ENCODE peak calls at places on chromosomes 6 and 20, in ten cellular contexts. I is cardiac muscle cell, O is AG10803, Q is A549, B is PC-9, M is cardiac fibroblast, J is esophagus squamous epithelium, D is IMR-90, K is fibroblast of the aortic adventitia, Y is epithelial cell of esophagus. F is an unnamed sample.
A peak's percentile ranks its signal among the peaks of the same experiment; 100 is the strongest.

GRCh38 chr6:161033667-161034066 is 42.1 kb downstream of the MAP3K4 start:
- DNase-seq in I (no peak), O (no peak), Q (no peak), B (no peak), M (no peak), J (no peak), D (no peak), K (peak; percentile 6), Y (peak; percentile 86), F (no peak)

GRCh38 chr6:150128425-150128824 is 14.4 kb upstream of the PPP1R14C start:
- DNase-seq in I (no peak), O (no peak), Q (no peak), B (no peak), M (no peak), J (no peak), D (no peak), K (no peak), Y (no peak), F (no peak)

GRCh38 chr20:17042122-17042521 is 184.7 kb upstream of the PCSK2 start:
- DNase-seq in I (no peak), O (no peak), Q (no peak), B (no peak), M (no peak), J (no peak), D (no peak), K (no peak), Y (no peak), F (no peak)

GRCh38 chr6:87623248-87623647 is 33.3 kb downstream of the ORC3 start:
- DNase-seq in I (peak; percentile 61), O (peak; percentile 22), Q (no peak), B (no peak), M (peak; percentile 67), J (no peak), D (peak; percentile 45), K (peak; percentile 37), Y (peak; percentile 18), F (peak; percentile 14)

GRCh38 chr6:33699131-33699530 is 12.4 kb downstream of the UQCC2 start:
- DNase-seq in I (no peak), O (no peak), Q (no peak), B (no peak), M (no peak), J (no peak), D (no peak), K (no peak), Y (peak; percentile 61), F (no peak)

GRCh38 chr6:143740213-143740612 is 62.4 kb downstream of the PHACTR2 start:
- DNase-seq in I (no peak), O (no peak), Q (no peak), B (no peak), M (no peak), J (no peak), D (no peak), K (no peak), Y (no peak), F (no peak)

GRCh38 chr6:85685713-85686112 is 43.0 kb upstream of the SYNCRIP start:
- DNase-seq in I (no peak), O (no peak), Q (no peak), B (no peak), M (no peak), J (no peak), D (no peak), K (no peak), Y (no peak), F (no peak)

GRCh38 chr6:44921787-44922186 is 406.3 kb upstream of the RUNX2 start:
- DNase-seq in I (no peak), O (no peak), Q (no peak), B (no peak), M (no peak), J (no peak), D (no peak), K (no peak), Y (peak; percentile 9), F (no peak)

GRCh38 chr6:34104186-34104585 is 41.7 kb downstream of the GRM4 start:
- DNase-seq in I (no peak), O (no peak), Q (no peak), B (no peak), M (no peak), J (no peak), D (no peak), K (no peak), Y (no peak), F (no peak)

GRCh38 chr6:83303426-83303825 is 110.3 kb downstream of the RWDD2A start:
- DNase-seq in I (no peak), O (no peak), Q (no peak), B (no peak), M (no peak), J (no peak), D (peak; percentile 36), K (no peak), Y (no peak), F (no peak)

GRCh38 chr6:108720798-108721197 is 127.4 kb upstream of the ARMC2 start:
- DNase-seq in I (no peak), O (no peak), Q (no peak), B (peak; percentile 13), M (no peak), J (no peak), D (no peak), K (no peak), Y (no peak), F (no peak)

GRCh38 chr6:36615018-36615761 is 21.0 kb downstream of the SRSF3 start:
- DNase-seq in I (peak; percentile 82), O (peak; percentile 73), Q (peak; percentile 60), B (peak; percentile 63), M (peak; percentile 80), J (no peak), D (peak; percentile 69), K (peak; percentile 81), Y (peak; percentile 74), F (no peak)

GRCh38 chr6:6724319-6725119 is 136.0 kb downstream of the LY86 start:
- DNase-seq in I (peak; percentile 90), O (peak; percentile 78), Q (peak; percentile 44), B (no peak), M (peak; percentile 86), J (no peak), D (peak; percentile 76), K (peak; percentile 85), Y (peak; percentile 72), F (no peak)

GRCh38 chr6:148343383-148343782 is 745 bp downstream of the SASH1 start:
- DNase-seq in I (peak; percentile 25), O (no peak), Q (no peak), B (peak; percentile 71), M (peak; percentile 32), J (no peak), D (no peak), K (no peak), Y (no peak), F (no peak)
- TF ChIP-seq CTCF in I (no peak), O (peak; percentile 35), Q (no peak), B (no peak), M (peak; percentile 20), J (peak; percentile 37), D (no peak), K (no peak), Y (peak; percentile 21), F (peak; percentile 15)

GRCh38 chr20:20368414-20369352 is 779 bp downstream of the INSM1 start:
- DNase-seq in I (no peak), O (no peak), Q (peak; percentile 16), B (no peak), M (no peak), J (no peak), D (no peak), K (no peak), Y (no peak), F (no peak)

GRCh38 chr20:20366551-20366895 is 1.4 kb upstream of the INSM1 start:
- DNase-seq in I (no peak), O (no peak), Q (no peak), B (no peak), M (no peak), J (no peak), D (no peak), K (no peak), Y (no peak), F (no peak)

GRCh38 chr20:20367681-20368413 is at the start of gene INSM1:
- DNase-seq in I (no peak), O (no peak), Q (no peak), B (no peak), M (no peak), J (no peak), D (no peak), K (no peak), Y (no peak), F (no peak)

GRCh38 chr20:20365593-20365992 is 2.3 kb upstream of the INSM1 start:
- DNase-seq in I (no peak), O (no peak), Q (no peak), B (no peak), M (no peak), J (no peak), D (no peak), K (no peak), Y (no peak), F (no peak)

GRCh38 chr20:20366896-20367680 is 816 bp upstream of the INSM1 start:
- DNase-seq in I (no peak), O (no peak), Q (peak; percentile 31), B (no peak), M (no peak), J (no peak), D (no peak), K (no peak), Y (no peak), F (no peak)
- H3K4me3 ChIP-seq in I (no peak overlapping the region), O (no peak overlapping the region), Q (peak overlapping the region; percentile 44), B (no peak overlapping the region), M (no peak overlapping the region), J (peak overlapping the region; percentile 18), D (no peak overlapping the region), K (no peak overlapping the region), Y (no peak overlapping the region), F (no peak overlapping the region)

GRCh38 chr6:41789390-41789724 is 1.9 kb downstream of the TOMM6 start:
- DNase-seq in I (no peak), O (no peak), Q (no peak), B (no peak), M (no peak), J (no peak), D (no peak), K (no peak), Y (no peak), F (no peak)
- TF ChIP-seq CTCF in I (no peak), O (no peak), Q (no peak), B (no peak), M (no peak), J (no peak), D (no peak), K (no peak), Y (no peak), F (no peak)

GRCh38 chr6:124961784-124962611 is at the start of gene RNF217:
- DNase-seq in I (peak; percentile 83), O (peak; percentile 77), Q (peak; percentile 68), B (peak; percentile 51), M (peak; percentile 89), J (no peak), D (peak; percentile 76), K (peak; percentile 83), Y (peak; percentile 59), F (no peak)

GRCh38 chr6:124961468-124961783 is 811 bp upstream of the RNF217 start:
- DNase-seq in I (no peak), O (no peak), Q (no peak), B (no peak), M (no peak), J (no peak), D (no peak), K (no peak), Y (no peak), F (no peak)

GRCh38 chr6:124962617-124963415 is 579 bp downstream of the RNF217 start:
- DNase-seq in I (peak; percentile 50), O (peak; percentile 46), Q (peak; percentile 41), B (no peak), M (peak; percentile 55), J (no peak), D (peak; percentile 35), K (peak; percentile 34), Y (peak; percentile 55), F (no peak)

GRCh38 chr6:124958759-124959354 is 3.4 kb upstream of the RNF217 start:
- DNase-seq in I (peak; percentile 41), O (peak; percentile 45), Q (no peak), B (no peak), M (peak; percentile 33), J (no peak), D (peak; percentile 52), K (no peak), Y (peak; percentile 63), F (no peak)

GRCh38 chr6:124960757-124961467 is 1.3 kb upstream of the RNF217 start:
- DNase-seq in I (no peak), O (peak; percentile 20), Q (no peak), B (no peak), M (peak; percentile 36), J (no peak), D (no peak), K (peak; percentile 37), Y (peak; percentile 23), F (no peak)
- H3K4me3 ChIP-seq in I (peak overlapping the region; percentile 60), O (peak overlapping the region; percentile 74), Q (peak overlapping the region; percentile 82), B (peak overlapping the region; percentile 79), M (peak overlapping the region; percentile 82), J (peak overlapping the region; percentile 70), D (peak overlapping the region; percentile 83), K (peak overlapping the region; percentile 87), Y (peak overlapping the region; percentile 80), F (peak overlapping the region; percentile 81)